ENCODE peak calls at places on chromosomes 12 and 14, in seven cellular contexts. G is heart right ventricle, Q is heart left ventricle, S is cardiac muscle cell, N is PC-3, B is GM23338, Y is right atrium auricular region. T is an unnamed sample.
A peak's percentile ranks its signal among the peaks of the same experiment; 100 is the strongest.

GRCh38 chr12:627285-627684 is 36.0 kb downstream of the NINJ2 start:
- DNase-seq in Y (no peak), G (no peak), B (no peak), Q (no peak), N (no peak), S (no peak), T (no peak)

GRCh38 chr12:120951-121350 is 54.4 kb downstream of the IQSEC3 start:
- DNase-seq in N (no peak), G (no peak), Q (no peak), Y (no peak), B (no peak), S (no peak), T (no peak)

GRCh38 chr12:94898388-94898787 is 105.1 kb downstream of the NDUFA12 start:
- DNase-seq in Y (no peak), N (peak; percentile 33), Q (no peak), S (no peak), G (no peak), B (peak; percentile 48), T (no peak)

GRCh38 chr12:64091186-64091585 is 130.9 kb downstream of the KICS2 start:
- DNase-seq in G (no peak), S (no peak), B (no peak), Y (no peak), Q (no peak), N (no peak), T (no peak)

GRCh38 chr12:85626031-85626781 is 210.0 kb downstream of the RASSF9 start:
- DNase-seq in B (no peak), S (no peak), Q (no peak), G (no peak), N (peak; percentile 82), Y (no peak), T (no peak)

GRCh38 chr14:102317564-102318248 is 1.8 kb upstream of the ZNF839 start:
- DNase-seq in G (no peak), Y (no peak), Q (peak; percentile 61), S (peak; percentile 50), N (peak; percentile 61), B (peak; percentile 48), T (no peak)

GRCh38 chr12:52496590-52497071 is 3.6 kb upstream of the KRT6A start:
- DNase-seq in Y (no peak), S (no peak), N (peak; percentile 82), Q (no peak), B (peak; percentile 55), G (no peak), T (no peak)

GRCh38 chr14:54135804-54136280 is 179.2 kb upstream of the BMP4 start:
- DNase-seq in Q (no peak), B (no peak), N (no peak), Y (no peak), G (no peak), S (no peak), T (no peak)

GRCh38 chr12:78392918-78393317 is 471.7 kb upstream of the SYT1 start:
- DNase-seq in B (no peak), Y (no peak), Q (no peak), G (no peak), S (no peak), N (peak; percentile 56), T (no peak)

GRCh38 chr14:105315211-105315721 is 718 bp downstream of the PACS2 start:
- DNase-seq in G (no peak), Y (peak; percentile 63), S (peak; percentile 44), B (peak; percentile 67), Q (no peak), N (peak; percentile 56), T (no peak)

GRCh38 chr14:81942071-81942470 is 408.4 kb upstream of the SEL1L start:
- DNase-seq in B (no peak), G (no peak), Q (no peak), N (no peak), Y (no peak), S (no peak), T (no peak)

GRCh38 chr12:25187781-25188180 is 7.2 kb downstream of the DNAI7 start:
- DNase-seq in N (peak; percentile 71), Q (no peak), G (no peak), Y (no peak), B (no peak), S (no peak), T (no peak)

GRCh38 chr14:36845346-36846042 is 183.8 kb downstream of the PAX9 start:
- DNase-seq in B (no peak), S (no peak), Y (no peak), G (no peak), N (peak; percentile 52), Q (no peak), T (no peak)

GRCh38 chr12:94184995-94185711 is 36.8 kb downstream of the PLXNC1 start:
- DNase-seq in N (no peak), Q (no peak), S (no peak), B (no peak), G (no peak), Y (no peak), T (no peak)

GRCh38 chr12:18462437-18462836 is 201.1 kb downstream of the PIK3C2G start:
- DNase-seq in B (no peak), N (peak; percentile 82), Q (peak; percentile 7), S (no peak), Y (no peak), G (no peak), T (no peak)

GRCh38 chr12:56634242-56634836 is 4.2 kb upstream of the BAZ2A start:
- DNase-seq in S (peak; percentile 82), Q (peak; percentile 30), G (no peak), Y (no peak), N (peak; percentile 65), B (peak; percentile 95), T (peak; percentile 33)
- H3K4me1 ChIP-seq in S (peaks cover 31% of the 10 kb centered on the region), Q (peaks cover 38% of the 10 kb centered on the region), G (peaks cover 73% of the 10 kb centered on the region), Y (peaks cover 62% of the 10 kb centered on the region), N (peaks cover 44% of the 10 kb centered on the region), B (peaks cover 40% of the 10 kb centered on the region), T (peaks cover 58% of the 10 kb centered on the region)

DNA sequence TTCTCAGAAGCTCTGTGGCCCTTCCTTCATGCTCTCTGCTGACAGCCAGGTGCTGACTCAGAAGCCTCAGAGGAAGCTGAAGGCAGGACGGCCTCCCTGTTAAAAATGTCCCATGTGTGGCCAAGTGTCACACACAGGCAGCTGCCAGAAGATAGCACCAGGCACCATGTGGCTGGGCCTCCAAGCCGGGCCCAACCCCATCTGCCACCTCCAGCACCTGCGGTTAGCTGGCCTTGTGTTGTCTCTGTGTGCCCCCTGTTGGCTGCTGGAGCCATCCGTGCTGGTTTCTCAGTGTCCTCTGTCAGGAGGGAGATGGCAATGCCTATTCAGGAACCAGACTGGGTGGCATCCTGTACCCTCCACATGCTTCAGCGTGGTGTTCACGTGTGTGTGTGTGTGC is 63.2 kb downstream of the TSPAN11 start:
- DNase-seq in S (peak; percentile 51), G (peak; percentile 52), Q (peak; percentile 53), Y (peak; percentile 61), B (peak; percentile 73), N (peak; percentile 54), T (no peak)
- TF ChIP-seq CTCF in S (peak; percentile 26), G (peak; percentile 13), Q (peak; percentile 51), Y (peak; percentile 20), B (peak; percentile 82), N (peak; percentile 51), T (no peak)

GRCh38 chr12:71070416-71071155 is 87.2 kb downstream of the TSPAN8 start:
- DNase-seq in N (peak; percentile 50), S (no peak), G (no peak), B (no peak), Y (no peak), Q (no peak), T (no peak)
- H3K4me1 ChIP-seq in N (peaks cover 19% of the 10 kb centered on the region), S (peaks cover 2% of the 10 kb centered on the region), G (no peaks in the 10 kb centered on the region), B (no peaks in the 10 kb centered on the region), Y (no peaks in the 10 kb centered on the region), Q (no peaks in the 10 kb centered on the region), T (no peaks in the 10 kb centered on the region)

GRCh38 chr14:88437659-88438058 is 52.2 kb downstream of the SPATA7 start:
- DNase-seq in N (peak; percentile 25), B (no peak), Q (no peak), Y (no peak), G (no peak), S (no peak), T (no peak)
- TF ChIP-seq CTCF in N (peak; percentile 74), B (peak; percentile 44), Q (peak; percentile 23), Y (no peak), G (no peak), S (no peak), T (no peak)

GRCh38 chr14:72826039-72826438 is 67.9 kb downstream of the DPF3 start:
- DNase-seq in Q (no peak), N (no peak), B (no peak), S (no peak), Y (no peak), G (no peak), T (no peak)
- H3K4me1 ChIP-seq in Q (peaks cover 5% of the 10 kb centered on the region), N (no peaks in the 10 kb centered on the region), B (peaks cover 4% of the 10 kb centered on the region), S (peaks cover 31% of the 10 kb centered on the region), Y (peaks cover 33% of the 10 kb centered on the region), G (no peaks in the 10 kb centered on the region), T (no peaks in the 10 kb centered on the region)

GRCh38 chr12:102736328-102736727 is 180.7 kb downstream of the PAH start:
- DNase-seq in N (no peak), S (no peak), B (no peak), G (no peak), Y (no peak), Q (no peak), T (no peak)

GRCh38 chr12:102735104-102735503 is 181.9 kb downstream of the PAH start:
- DNase-seq in B (no peak), G (no peak), Y (no peak), N (no peak), S (no peak), Q (no peak), T (no peak)

GRCh38 chr12:102741196-102741595 is 175.8 kb downstream of the PAH start:
- DNase-seq in B (no peak), N (no peak), Y (no peak), Q (no peak), G (no peak), S (no peak), T (no peak)

GRCh38 chr12:102740157-102741032 is 176.6 kb downstream of the PAH start:
- DNase-seq in S (peak; percentile 11), Q (no peak), Y (no peak), B (peak; percentile 22), N (peak; percentile 15), G (no peak), T (no peak)
- TF ChIP-seq CTCF in S (peak; percentile 11), Q (no peak), Y (no peak), B (peak; percentile 57), N (peak; percentile 28), G (no peak), T (no peak)

GRCh38 chr12:57890191-57891120 is 43.9 kb upstream of the CTDSP2 start:
- DNase-seq in Q (no peak), N (peak; percentile 91), B (no peak), G (no peak), Y (no peak), S (no peak), T (no peak)

GRCh38 chr12:57889541-57889989 is 43.0 kb upstream of the CTDSP2 start:
- DNase-seq in B (no peak), Y (peak; percentile 92), Q (peak; percentile 89), G (peak; percentile 76), N (no peak), S (no peak), T (no peak)

GRCh38 chr12:57892232-57892987 is 45.9 kb upstream of the CTDSP2 start:
- DNase-seq in Y (no peak), G (no peak), Q (no peak), N (no peak), S (no peak), B (no peak), T (no peak)

GRCh38 chr12:57893460-57894353 is 47.2 kb upstream of the CTDSP2 start:
- DNase-seq in G (peak; percentile 93), B (peak; percentile 61), N (no peak), Q (peak; percentile 94), Y (peak; percentile 95), S (peak; percentile 85), T (no peak)

GRCh38 chr12:57891639-57892228 is 45.2 kb upstream of the CTDSP2 start:
- DNase-seq in G (no peak), S (no peak), Y (no peak), N (no peak), B (no peak), Q (no peak), T (no peak)
- H3K4me1 ChIP-seq in G (peaks cover 97% of the 10 kb centered on the region), S (peaks cover 60% of the 10 kb centered on the region), Y (peaks cover 93% of the 10 kb centered on the region), N (peaks cover 45% of the 10 kb centered on the region), B (peaks cover 31% of the 10 kb centered on the region), Q (peaks cover 68% of the 10 kb centered on the region), T (peaks cover 19% of the 10 kb centered on the region)